ENCODE peak calls at places on chromosome 19, in five cellular contexts. One of them, this sample, is unnamed.

GRCh38 chr19:55611983-55612645 is 6.7 kb downstream of the ZNF865 start:
- DNase-seq in NCI-H345: no peak
- DNase-seq in GOT3: no peak
- DNase-seq in fibroblast of mammary gland: no peak
- DNase-seq in progenitor cell of endocrine pancreas: no peak
- DNase-seq in this sample: no peak

GRCh38 chr19:45763691-45764294 is 5.3 kb downstream of the SIX5 start:
- DNase-seq in NCI-H345: no peak
- DNase-seq in GOT3: no peak
- DNase-seq in fibroblast of mammary gland: no peak
- DNase-seq in progenitor cell of endocrine pancreas: no peak
- DNase-seq in this sample: peak

GRCh38 chr19:3320354-3320670 is 46.1 kb upstream of the NFIC start:
- DNase-seq in NCI-H345: no peak
- DNase-seq in GOT3: no peak
- DNase-seq in fibroblast of mammary gland: no peak
- DNase-seq in progenitor cell of endocrine pancreas: no peak
- DNase-seq in this sample: no peak

GRCh38 chr19:3665681-3666544 is 34.4 kb downstream of the PIP5K1C start:
- DNase-seq in NCI-H345: peak
- DNase-seq in GOT3: no peak
- DNase-seq in fibroblast of mammary gland: no peak
- DNase-seq in progenitor cell of endocrine pancreas: peak
- DNase-seq in this sample: peak

GRCh38 chr19:590396-590745 is 690 bp downstream of the HCN2 start:
- DNase-seq in NCI-H345: peak
- DNase-seq in GOT3: no peak
- DNase-seq in fibroblast of mammary gland: peak
- DNase-seq in progenitor cell of endocrine pancreas: no peak
- DNase-seq in this sample: no peak

GRCh38 chr19:34482380-34483250 is 1.1 kb downstream of the WTIP start:
- DNase-seq in NCI-H345: no peak
- DNase-seq in GOT3: no peak
- DNase-seq in fibroblast of mammary gland: peak
- DNase-seq in progenitor cell of endocrine pancreas: peak
- DNase-seq in this sample: no peak

GRCh38 chr19:15587663-15588062 is 27.4 kb upstream of the CYP4F8 start:
- DNase-seq in NCI-H345: no peak
- DNase-seq in GOT3: no peak
- DNase-seq in fibroblast of mammary gland: no peak
- DNase-seq in progenitor cell of endocrine pancreas: no peak
- DNase-seq in this sample: peak

GRCh38 chr19:48342841-48343540 is 17.6 kb downstream of the EMP3 start:
- DNase-seq in NCI-H345: no peak
- DNase-seq in GOT3: no peak
- DNase-seq in fibroblast of mammary gland: peak
- DNase-seq in progenitor cell of endocrine pancreas: no peak
- DNase-seq in this sample: no peak

GRCh38 chr19:38308926-38309614 is 5.0 kb downstream of the C19orf33 start:
- DNase-seq in NCI-H345: no peak
- DNase-seq in GOT3: no peak
- DNase-seq in fibroblast of mammary gland: no peak
- DNase-seq in progenitor cell of endocrine pancreas: no peak
- DNase-seq in this sample: no peak

GRCh38 chr19:42369433-42370067 is 20.5 kb downstream of the CNFN start:
- DNase-seq in NCI-H345: no peak
- DNase-seq in GOT3: no peak
- DNase-seq in fibroblast of mammary gland: no peak
- DNase-seq in progenitor cell of endocrine pancreas: no peak
- DNase-seq in this sample: no peak

GRCh38 chr19:16778796-16779411 is 50.3 kb upstream of the SIN3B start:
- DNase-seq in NCI-H345: peak
- DNase-seq in GOT3: no peak
- DNase-seq in fibroblast of mammary gland: peak
- DNase-seq in progenitor cell of endocrine pancreas: no peak
- DNase-seq in this sample: peak

GRCh38 chr19:38650911-38651584 is 3.6 kb downstream of the ACTN4 start:
- DNase-seq in NCI-H345: no peak
- DNase-seq in GOT3: no peak
- DNase-seq in fibroblast of mammary gland: peak
- DNase-seq in progenitor cell of endocrine pancreas: no peak
- DNase-seq in this sample: no peak

GRCh38 chr19:13117176-13117771 is 734 bp upstream of the TRMT1 start:
- DNase-seq in NCI-H345: no peak
- DNase-seq in GOT3: no peak
- DNase-seq in fibroblast of mammary gland: no peak
- DNase-seq in progenitor cell of endocrine pancreas: no peak
- DNase-seq in this sample: no peak

GRCh38 chr19:4851551-4852290 is 15.7 kb downstream of the PLIN3 start:
- DNase-seq in NCI-H345: peak
- DNase-seq in GOT3: no peak
- DNase-seq in fibroblast of mammary gland: peak
- DNase-seq in progenitor cell of endocrine pancreas: peak
- DNase-seq in this sample: peak